ENCODE peak calls at places on chromosomes 2 and 18, in five cellular contexts. One of them, this sample, is unnamed.

GRCh38 chr2:233439191-233439590 is 84.9 kb downstream of the DGKD start:
- DNase-seq in activated CD4-positive, CD25-positive, alpha-beta regulatory T cell: no peak
- DNase-seq in progenitor cell of endocrine pancreas: no peak
- DNase-seq in colonic mucosa: no peak
- DNase-seq in NCI-H1694 treated with DMSO at 0.1 percent for 48 hours: no peak
- DNase-seq in this sample: no peak

GRCh38 chr2:173631123-173631450 is 276.4 kb downstream of the CDCA7 start:
- DNase-seq in activated CD4-positive, CD25-positive, alpha-beta regulatory T cell: no peak
- DNase-seq in progenitor cell of endocrine pancreas: no peak
- DNase-seq in colonic mucosa: peak
- DNase-seq in NCI-H1694 treated with DMSO at 0.1 percent for 48 hours: peak
- DNase-seq in this sample: peak

GRCh38 chr2:109341904-109342303 is 212.9 kb downstream of the SH3RF3 start:
- DNase-seq in activated CD4-positive, CD25-positive, alpha-beta regulatory T cell: no peak
- DNase-seq in progenitor cell of endocrine pancreas: no peak
- DNase-seq in colonic mucosa: peak
- DNase-seq in NCI-H1694 treated with DMSO at 0.1 percent for 48 hours: no peak
- DNase-seq in this sample: no peak

GRCh38 chr2:9191044-9191481 is 15.5 kb upstream of the ASAP2 start:
- DNase-seq in activated CD4-positive, CD25-positive, alpha-beta regulatory T cell: no peak
- DNase-seq in progenitor cell of endocrine pancreas: no peak
- DNase-seq in colonic mucosa: no peak
- DNase-seq in NCI-H1694 treated with DMSO at 0.1 percent for 48 hours: no peak
- DNase-seq in this sample: no peak

GRCh38 chr2:138079976-138080375 is 115.7 kb downstream of the HNMT start:
- DNase-seq in activated CD4-positive, CD25-positive, alpha-beta regulatory T cell: no peak
- DNase-seq in progenitor cell of endocrine pancreas: no peak
- DNase-seq in colonic mucosa: no peak
- DNase-seq in NCI-H1694 treated with DMSO at 0.1 percent for 48 hours: peak
- DNase-seq in this sample: peak

GRCh38 chr2:239158641-239159475 is 242.0 kb downstream of the HDAC4 start:
- DNase-seq in activated CD4-positive, CD25-positive, alpha-beta regulatory T cell: no peak
- DNase-seq in progenitor cell of endocrine pancreas: no peak
- DNase-seq in colonic mucosa: no peak
- DNase-seq in NCI-H1694 treated with DMSO at 0.1 percent for 48 hours: no peak
- DNase-seq in this sample: no peak

GRCh38 chr2:44686561-44686960 is 254.9 kb upstream of the SIX3 start:
- DNase-seq in activated CD4-positive, CD25-positive, alpha-beta regulatory T cell: no peak
- DNase-seq in progenitor cell of endocrine pancreas: no peak
- DNase-seq in colonic mucosa: no peak
- DNase-seq in NCI-H1694 treated with DMSO at 0.1 percent for 48 hours: no peak
- DNase-seq in this sample: no peak

GRCh38 chr18:48136544-48137353 is 206.3 kb upstream of the SMAD2 start:
- DNase-seq in activated CD4-positive, CD25-positive, alpha-beta regulatory T cell: no peak
- DNase-seq in progenitor cell of endocrine pancreas: peak
- DNase-seq in colonic mucosa: peak
- DNase-seq in NCI-H1694 treated with DMSO at 0.1 percent for 48 hours: no peak
- DNase-seq in this sample: no peak

GRCh38 chr18:75104483-75104882 is 104.5 kb downstream of the PTGR3 start:
- DNase-seq in activated CD4-positive, CD25-positive, alpha-beta regulatory T cell: no peak
- DNase-seq in progenitor cell of endocrine pancreas: no peak
- DNase-seq in colonic mucosa: no peak
- DNase-seq in NCI-H1694 treated with DMSO at 0.1 percent for 48 hours: no peak
- DNase-seq in this sample: no peak

GRCh38 chr2:67854103-67854502 is 208.7 kb downstream of the C1D start:
- DNase-seq in activated CD4-positive, CD25-positive, alpha-beta regulatory T cell: no peak
- DNase-seq in progenitor cell of endocrine pancreas: no peak
- DNase-seq in colonic mucosa: no peak
- DNase-seq in NCI-H1694 treated with DMSO at 0.1 percent for 48 hours: peak
- DNase-seq in this sample: peak

GRCh38 chr2:152475982-152476381 is 141.0 kb downstream of the FMNL2 start:
- DNase-seq in activated CD4-positive, CD25-positive, alpha-beta regulatory T cell: no peak
- DNase-seq in progenitor cell of endocrine pancreas: no peak
- DNase-seq in colonic mucosa: no peak
- DNase-seq in NCI-H1694 treated with DMSO at 0.1 percent for 48 hours: no peak
- DNase-seq in this sample: no peak

GRCh38 chr18:75818336-75818735 is 390.8 kb upstream of the SMIM21 start:
- DNase-seq in activated CD4-positive, CD25-positive, alpha-beta regulatory T cell: no peak
- DNase-seq in progenitor cell of endocrine pancreas: no peak
- DNase-seq in colonic mucosa: no peak
- DNase-seq in NCI-H1694 treated with DMSO at 0.1 percent for 48 hours: no peak
- DNase-seq in this sample: no peak

GRCh38 chr2:132645176-132645575 is 24.8 kb downstream of the LYPD1 start:
- DNase-seq in activated CD4-positive, CD25-positive, alpha-beta regulatory T cell: no peak
- DNase-seq in progenitor cell of endocrine pancreas: no peak
- DNase-seq in colonic mucosa: no peak
- DNase-seq in NCI-H1694 treated with DMSO at 0.1 percent for 48 hours: no peak
- DNase-seq in this sample: no peak

GRCh38 chr2:27627963-27628766 is 647 bp downstream of the CCDC121 start:
- DNase-seq in activated CD4-positive, CD25-positive, alpha-beta regulatory T cell: no peak
- DNase-seq in progenitor cell of endocrine pancreas: peak
- DNase-seq in colonic mucosa: no peak
- DNase-seq in NCI-H1694 treated with DMSO at 0.1 percent for 48 hours: no peak
- DNase-seq in this sample: no peak

GRCh38 chr2:179440642-179441251 is 176.1 kb upstream of the SESTD1 start:
- DNase-seq in activated CD4-positive, CD25-positive, alpha-beta regulatory T cell: no peak
- DNase-seq in progenitor cell of endocrine pancreas: no peak
- DNase-seq in colonic mucosa: no peak
- DNase-seq in NCI-H1694 treated with DMSO at 0.1 percent for 48 hours: peak
- DNase-seq in this sample: peak

GRCh38 chr18:68449292-68449691 is 265.6 kb downstream of the TMX3 start:
- DNase-seq in activated CD4-positive, CD25-positive, alpha-beta regulatory T cell: no peak
- DNase-seq in progenitor cell of endocrine pancreas: no peak
- DNase-seq in colonic mucosa: no peak
- DNase-seq in NCI-H1694 treated with DMSO at 0.1 percent for 48 hours: no peak
- DNase-seq in this sample: no peak

GRCh38 chr2:166539340-166540162 is 45.5 kb upstream of the SCN7A start:
- DNase-seq in activated CD4-positive, CD25-positive, alpha-beta regulatory T cell: no peak
- DNase-seq in progenitor cell of endocrine pancreas: peak
- DNase-seq in colonic mucosa: peak
- DNase-seq in NCI-H1694 treated with DMSO at 0.1 percent for 48 hours: peak
- DNase-seq in this sample: peak

GRCh38 chr18:60978338-60978737 is 354.9 kb upstream of the CDH20 start:
- DNase-seq in activated CD4-positive, CD25-positive, alpha-beta regulatory T cell: no peak
- DNase-seq in progenitor cell of endocrine pancreas: no peak
- DNase-seq in colonic mucosa: no peak
- DNase-seq in NCI-H1694 treated with DMSO at 0.1 percent for 48 hours: no peak
- DNase-seq in this sample: no peak

GRCh38 chr18:9726175-9726574 is 18.1 kb downstream of the RAB31 start:
- DNase-seq in activated CD4-positive, CD25-positive, alpha-beta regulatory T cell: no peak
- DNase-seq in progenitor cell of endocrine pancreas: no peak
- DNase-seq in colonic mucosa: no peak
- DNase-seq in NCI-H1694 treated with DMSO at 0.1 percent for 48 hours: no peak
- DNase-seq in this sample: no peak

GRCh38 chr2:78992807-78993517 is 32.5 kb upstream of the REG3G start:
- DNase-seq in activated CD4-positive, CD25-positive, alpha-beta regulatory T cell: no peak
- DNase-seq in progenitor cell of endocrine pancreas: peak
- DNase-seq in colonic mucosa: peak
- DNase-seq in NCI-H1694 treated with DMSO at 0.1 percent for 48 hours: no peak
- DNase-seq in this sample: peak

GRCh38 chr2:16382451-16382850 is 283.2 kb downstream of the CYRIA start:
- DNase-seq in activated CD4-positive, CD25-positive, alpha-beta regulatory T cell: no peak
- DNase-seq in progenitor cell of endocrine pancreas: no peak
- DNase-seq in colonic mucosa: no peak
- DNase-seq in NCI-H1694 treated with DMSO at 0.1 percent for 48 hours: no peak
- DNase-seq in this sample: no peak

GRCh38 chr2:165022781-165023180 is 67.5 kb upstream of the SLC38A11 start:
- DNase-seq in activated CD4-positive, CD25-positive, alpha-beta regulatory T cell: no peak
- DNase-seq in progenitor cell of endocrine pancreas: no peak
- DNase-seq in colonic mucosa: no peak
- DNase-seq in NCI-H1694 treated with DMSO at 0.1 percent for 48 hours: no peak
- DNase-seq in this sample: no peak

GRCh38 chr2:206275274-206276160 is 1.1 kb downstream of the ZDBF2 start:
- DNase-seq in activated CD4-positive, CD25-positive, alpha-beta regulatory T cell: no peak
- DNase-seq in progenitor cell of endocrine pancreas: no peak
- DNase-seq in colonic mucosa: no peak
- DNase-seq in NCI-H1694 treated with DMSO at 0.1 percent for 48 hours: peak
- DNase-seq in this sample: peak

GRCh38 chr2:85669549-85669948 is 1.6 kb upstream of the SFTPB start:
- DNase-seq in activated CD4-positive, CD25-positive, alpha-beta regulatory T cell: no peak
- DNase-seq in progenitor cell of endocrine pancreas: no peak
- DNase-seq in colonic mucosa: no peak
- DNase-seq in NCI-H1694 treated with DMSO at 0.1 percent for 48 hours: no peak
- DNase-seq in this sample: no peak

GRCh38 chr2:231530099-231531085 is at the start of gene NMUR1:
- DNase-seq in activated CD4-positive, CD25-positive, alpha-beta regulatory T cell: peak
- DNase-seq in progenitor cell of endocrine pancreas: peak
- DNase-seq in colonic mucosa: peak
- DNase-seq in NCI-H1694 treated with DMSO at 0.1 percent for 48 hours: no peak
- DNase-seq in this sample: no peak

GRCh38 chr18:44598514-44598913 is 82.2 kb upstream of the SETBP1 start:
- DNase-seq in activated CD4-positive, CD25-positive, alpha-beta regulatory T cell: no peak
- DNase-seq in progenitor cell of endocrine pancreas: no peak
- DNase-seq in colonic mucosa: no peak
- DNase-seq in NCI-H1694 treated with DMSO at 0.1 percent for 48 hours: no peak
- DNase-seq in this sample: no peak

This sample was measured in NCI-H2171 treated with DMSO at 0.1 percent for 48 hours.